ENCODE peak calls at places on chromosomes 3 and 15, in seven cellular contexts. N, P, A, H, Z, R and I are unnamed samples.

GRCh38 chr15:100572362-100572983 is 29.5 kb downstream of the LINS1 start:
- DNase-seq in N (no peak), P (no peak), A (no peak), H (no peak), Z (no peak), R (no peak), I (no peak)

GRCh38 chr3:13706451-13706850 is 157.5 kb downstream of the FBLN2 start:
- DNase-seq in N (no peak), P (no peak), A (no peak), H (no peak), Z (no peak), R (peak; percentile 5), I (no peak)

GRCh38 chr3:173568623-173569022 is 171.1 kb downstream of the NLGN1 start:
- DNase-seq in N (no peak), P (no peak), A (no peak), H (no peak), Z (no peak), R (no peak), I (no peak)

GRCh38 chr15:82648257-82649103 is 1.3 kb upstream of the CPEB1 start:
- DNase-seq in N (no peak), P (no peak), A (no peak), H (no peak), Z (no peak), R (no peak), I (no peak)

GRCh38 chr3:43194069-43194468 is 88.2 kb upstream of the POMGNT2 start:
- DNase-seq in N (no peak), P (no peak), A (no peak), H (no peak), Z (no peak), R (no peak), I (no peak)

GRCh38 chr15:52318729-52319500 is 23.3 kb upstream of the MYO5C start:
- DNase-seq in N (no peak), P (no peak), A (no peak), H (no peak), Z (no peak), R (no peak), I (peak; percentile 77)

GRCh38 chr3:191869738-191870418 is 408.9 kb downstream of the PYDC2 start:
- DNase-seq in N (no peak), P (no peak), A (no peak), H (no peak), Z (no peak), R (no peak), I (no peak)

GRCh38 chr3:190229632-190230424 is 92.4 kb downstream of the CLDN1 start:
- DNase-seq in N (no peak), P (no peak), A (no peak), H (no peak), Z (no peak), R (no peak), I (no peak)

GRCh38 chr15:90232941-90233700 is 620 bp downstream of the CIB1 start:
- DNase-seq in N (peak; percentile 54), P (peak; percentile 82), A (peak; percentile 12), H (no peak), Z (peak; percentile 18), R (no peak), I (peak; percentile 91)

GRCh38 chr15:96349034-96349932 is 18.8 kb downstream of the NR2F2 start:
- DNase-seq in N (no peak), P (no peak), A (no peak), H (no peak), Z (no peak), R (no peak), I (no peak)

GRCh38 chr3:122233109-122233952 is 49.9 kb downstream of the CASR start:
- DNase-seq in N (no peak), P (peak; percentile 10), A (peak; percentile 6), H (no peak), Z (no peak), R (no peak), I (no peak)

GRCh38 chr3:105495021-105495420 is 128.3 kb downstream of the ALCAM start:
- DNase-seq in N (no peak), P (no peak), A (no peak), H (no peak), Z (no peak), R (no peak), I (no peak)

GRCh38 chr3:9883676-9884554 is 3.9 kb upstream of the CIDEC start:
- DNase-seq in N (no peak), P (no peak), A (no peak), H (no peak), Z (no peak), R (no peak), I (no peak)

GRCh38 chr3:188826574-188826973 is 345.2 kb upstream of the TPRG1 start:
- DNase-seq in N (no peak), P (peak; percentile 22), A (no peak), H (no peak), Z (no peak), R (no peak), I (no peak)

GRCh38 chr3:141802316-141803077 is 39.3 kb downstream of the GRK7 start:
- DNase-seq in N (no peak), P (no peak), A (no peak), H (no peak), Z (no peak), R (no peak), I (no peak)